ENCODE peak calls at places on chromosomes 1 and 21, in five cellular contexts. Z is HuH-7.5; O is islet precursor cell; M is effector CD8-positive, alpha-beta T cell; Q is heart right ventricle. N is an unnamed sample.

GRCh38 chr1:151993084-151993733 is 450 bp downstream of the S100A10 start:
- DNase-seq in Z (no peak), O (no peak), M (peak), Q (no peak), N (peak)

GRCh38 chr1:41626146-41626545 is 141.7 kb upstream of the EDN2 start:
- DNase-seq in Z (no peak), O (peak), M (no peak), Q (no peak), N (no peak)

GRCh38 chr1:23790696-23791433 is at the start of gene LYPLA2:
- DNase-seq in Z (peak), O (peak), M (peak), Q (peak), N (peak)

GRCh38 chr1:45490121-45490622 is 791 bp downstream of the TESK2 start:
- DNase-seq in Z (peak), O (peak), M (no peak), Q (no peak), N (no peak)

GRCh38 chr1:244653439-244654283 is 735 bp downstream of the DESI2 start:
- DNase-seq in Z (no peak), O (peak), M (no peak), Q (no peak), N (no peak)

GRCh38 chr1:100869996-100870395 is 24.6 kb downstream of the EXTL2 start:
- DNase-seq in Z (no peak), O (no peak), M (no peak), Q (no peak), N (no peak)

GRCh38 chr1:200279810-200280411 is 129.9 kb downstream of the ZNF281 start:
- DNase-seq in Z (no peak), O (peak), M (peak), Q (peak), N (peak)

GRCh38 chr21:36194024-36194423 is 37.4 kb downstream of the DOP1B start:
- DNase-seq in Z (no peak), O (no peak), M (no peak), Q (no peak), N (no peak)

GRCh38 chr1:14756617-14757259 is 158.3 kb downstream of the KAZN start:
- DNase-seq in Z (no peak), O (no peak), M (no peak), Q (no peak), N (no peak)

GRCh38 chr1:61914823-61915482 is 172.7 kb downstream of the PATJ start:
- DNase-seq in Z (no peak), O (peak), M (no peak), Q (no peak), N (peak)

N was measured in Caco-2.